ENCODE peak calls at places on chromosomes 11 and 22, in six cellular contexts. K, N, Z, M, E and W are unnamed samples.

GRCh38 chr11:107025673-107026072 is 7.4 kb upstream of the GUCY1A2 start:
- DNase-seq in K (no peak), N (no peak), Z (no peak), M (no peak), E (no peak), W (no peak)

GRCh38 chr11:68581439-68581838 is 102.9 kb upstream of the GAL start:
- DNase-seq in K (no peak), N (no peak), Z (no peak), M (no peak), E (no peak), W (no peak)

GRCh38 chr11:66687831-66688281 is 10.2 kb upstream of the RBM4B start:
- DNase-seq in K (no peak), N (no peak), Z (peak), M (no peak), E (no peak), W (no peak)

GRCh38 chr11:88689548-88690240 is 352.2 kb upstream of the CTSC start:
- DNase-seq in K (no peak), N (no peak), Z (no peak), M (no peak), E (no peak), W (no peak)

GRCh38 chr11:9530020-9530628 is 43.3 kb upstream of the WEE1 start:
- DNase-seq in K (peak), N (no peak), Z (no peak), M (no peak), E (no peak), W (no peak)

GRCh38 chr11:125890447-125891100 is 3.1 kb downstream of the HYLS1 start:
- DNase-seq in K (no peak), N (no peak), Z (no peak), M (no peak), E (no peak), W (no peak)

GRCh38 chr11:82234256-82234655 is 499.4 kb downstream of the FAM181B start:
- DNase-seq in K (no peak), N (no peak), Z (no peak), M (no peak), E (no peak), W (no peak)

GRCh38 chr11:93054881-93055280 is 85.4 kb downstream of the MTNR1B start:
- DNase-seq in K (no peak), N (no peak), Z (no peak), M (no peak), E (no peak), W (no peak)

GRCh38 chr22:45842141-45842831 is 134.7 kb downstream of the WNT7B start:
- DNase-seq in K (no peak), N (peak), Z (no peak), M (no peak), E (no peak), W (no peak)

GRCh38 chr11:42066113-42066512 is 606.7 kb upstream of the LRRC4C start:
- DNase-seq in K (no peak), N (no peak), Z (peak), M (no peak), E (no peak), W (no peak)

GRCh38 chr11:100888836-100889235 is 201.7 kb downstream of the ARHGAP42 start:
- DNase-seq in K (no peak), N (no peak), Z (no peak), M (no peak), E (no peak), W (no peak)

GRCh38 chr11:121095561-121095960 is 5.5 kb upstream of the TECTA start:
- DNase-seq in K (no peak), N (no peak), Z (no peak), M (no peak), E (no peak), W (no peak)

GRCh38 chr22:48753752-48754517 is 1073.7 kb downstream of the BRD1 start:
- DNase-seq in K (peak), N (no peak), Z (no peak), M (no peak), E (no peak), W (no peak)

GRCh38 chr22:29257751-29258181 is 10.0 kb downstream of the RHBDD3 start:
- DNase-seq in K (no peak), N (no peak), Z (no peak), M (no peak), E (no peak), W (no peak)

GRCh38 chr11:68127791-68128681 is 6.8 kb upstream of the CHKA start:
- DNase-seq in K (no peak), N (no peak), Z (peak), M (peak), E (peak), W (no peak)

GRCh38 chr11:76167590-76167989 is 38.7 kb downstream of the WNT11 start:
- DNase-seq in K (no peak), N (no peak), Z (no peak), M (no peak), E (no peak), W (no peak)

GRCh38 chr11:117480221-117480620 is 152.6 kb downstream of the CEP164 start:
- DNase-seq in K (no peak), N (no peak), Z (no peak), M (no peak), E (no peak), W (no peak)

GRCh38 chr11:36510567-36511020 is 522 bp upstream of the TRAF6 start:
- DNase-seq in K (no peak), N (no peak), Z (no peak), M (no peak), E (peak), W (no peak)

GRCh38 chr11:115659061-115659963 is 155.1 kb upstream of the CADM1 start:
- DNase-seq in K (no peak), N (peak), Z (no peak), M (no peak), E (no peak), W (no peak)

GRCh38 chr11:34373727-34374126 is 15.9 kb upstream of the ABTB2 start:
- DNase-seq in K (no peak), N (no peak), Z (no peak), M (no peak), E (no peak), W (no peak)

GRCh38 chr11:68660066-68660810 is 24.1 kb upstream of the GAL start:
- DNase-seq in K (no peak), N (no peak), Z (no peak), M (no peak), E (no peak), W (no peak)

GRCh38 chr11:106724293-106724892 is 293.9 kb downstream of the GUCY1A2 start:
- DNase-seq in K (no peak), N (peak), Z (no peak), M (no peak), E (no peak), W (no peak)

GRCh38 chr22:37560682-37561208 is 465 bp downstream of the CDC42EP1 start:
- DNase-seq in K (no peak), N (no peak), Z (no peak), M (peak), E (no peak), W (no peak)

GRCh38 chr11:130181295-130182272 is 22.0 kb downstream of the ST14 start:
- DNase-seq in K (no peak), N (peak), Z (no peak), M (no peak), E (no peak), W (no peak)

GRCh38 chr11:118010738-118011461 is 24.7 kb downstream of the IL10RA start:
- DNase-seq in K (peak), N (no peak), Z (no peak), M (peak), E (no peak), W (peak)

GRCh38 chr11:36019722-36020121 is 75.9 kb downstream of the LDLRAD3 start:
- DNase-seq in K (no peak), N (no peak), Z (no peak), M (no peak), E (no peak), W (no peak)

GRCh38 chr22:45226681-45227186 is 14.0 kb downstream of the KIAA0930 start:
- DNase-seq in K (no peak), N (no peak), Z (peak), M (peak), E (no peak), W (no peak)

GRCh38 chr11:121932646-121933185 is 183.3 kb downstream of the BLID start:
- DNase-seq in K (no peak), N (no peak), Z (no peak), M (no peak), E (no peak), W (no peak)